ENCODE peak calls at places on chromosomes 3 and 15, in nine cellular contexts. E is stomach, S is endothelial cell, L is body of pancreas, O is cardiac muscle cell, P is NB4, H is GM13976, A is Peyer's patch, Q is adrenal gland. R is an unnamed sample.
A peak's percentile ranks its signal among the peaks of the same experiment; 100 is the strongest.

GRCh38 chr3:36524560-36524959 is 144.3 kb downstream of the STAC start:
- DNase-seq in L (no peak), H (no peak), A (no peak), Q (no peak), P (no peak), O (no peak), S (no peak), E (no peak), R (no peak)

GRCh38 chr15:48796930-48797329 is 13.9 kb downstream of the CEP152 start:
- DNase-seq in H (no peak), S (no peak), Q (no peak), A (no peak), O (no peak), E (no peak), P (no peak), L (no peak), R (no peak)

GRCh38 chr3:156456771-156457224 is 98.1 kb downstream of the SSR3 start:
- DNase-seq in S (no peak), H (no peak), E (no peak), A (no peak), P (no peak), Q (no peak), O (no peak), L (no peak), R (peak; percentile 7)

GRCh38 chr3:54859204-54859603 is 68.7 kb downstream of the LRTM1 start:
- DNase-seq in E (no peak), Q (no peak), S (no peak), O (peak; percentile 9), A (no peak), H (no peak), P (no peak), L (no peak), R (no peak)

GRCh38 chr15:72237286-72238224 is 6.6 kb upstream of the PKM start:
- DNase-seq in L (peak; percentile 67), Q (peak; percentile 77), A (peak; percentile 75), E (peak; percentile 64), S (no peak), O (peak; percentile 97), P (peak; percentile 95), H (peak; percentile 53), R (no peak)

GRCh38 chr3:97658670-97659285 is 105.8 kb upstream of the ARL6 start:
- DNase-seq in Q (no peak), H (peak; percentile 5), O (peak; percentile 19), S (peak; percentile 4), P (peak; percentile 34), L (no peak), A (no peak), E (no peak), R (no peak)

GRCh38 chr3:70805044-70805732 is 492.8 kb upstream of the MDFIC2 start:
- DNase-seq in Q (no peak), P (no peak), E (no peak), H (no peak), S (no peak), O (peak; percentile 54), A (no peak), L (no peak), R (no peak)

GRCh38 chr3:49026536-49026935 is 2.7 kb downstream of the IMPDH2 start:
- DNase-seq in E (no peak), O (no peak), P (no peak), S (no peak), H (no peak), L (no peak), A (no peak), Q (no peak), R (no peak)

GRCh38 chr15:55552926-55553325 is 35.2 kb downstream of the PYGO1 start:
- DNase-seq in O (peak; percentile 70), Q (no peak), S (no peak), E (no peak), P (no peak), H (no peak), L (peak; percentile 21), A (no peak), R (no peak)

GRCh38 chr3:29004885-29005599 is 275.8 kb upstream of the RBMS3 start:
- DNase-seq in H (peak; percentile 41), S (no peak), E (no peak), P (no peak), L (no peak), O (no peak), A (no peak), Q (no peak), R (no peak)

GRCh38 chr3:107651782-107652181 is 129.0 kb downstream of the BBX start:
- DNase-seq in H (no peak), E (no peak), L (no peak), Q (no peak), A (no peak), P (no peak), O (no peak), S (no peak), R (no peak)

GRCh38 chr15:70854669-70854976 is 666 bp upstream of the LARP6 start:
- DNase-seq in E (no peak), S (no peak), H (no peak), O (peak; percentile 46), Q (no peak), L (no peak), A (no peak), P (no peak), R (no peak)

GRCh38 chr15:99998661-99999101 is 265.4 kb upstream of the LYSMD4 start:
- DNase-seq in Q (no peak), H (no peak), L (no peak), O (no peak), P (no peak), E (peak; percentile 24), S (no peak), A (no peak), R (peak; percentile 74)

GRCh38 chr3:186732169-186732766 is 15.1 kb downstream of the KNG1 start:
- DNase-seq in S (no peak), H (no peak), E (no peak), O (no peak), A (no peak), Q (no peak), L (no peak), P (no peak), R (no peak)

GRCh38 chr15:41332788-41333527 is at the start of gene NUSAP1:
- DNase-seq in H (peak; percentile 51), O (no peak), P (peak; percentile 78), S (no peak), Q (no peak), L (no peak), A (no peak), E (no peak), R (no peak)

DNA sequence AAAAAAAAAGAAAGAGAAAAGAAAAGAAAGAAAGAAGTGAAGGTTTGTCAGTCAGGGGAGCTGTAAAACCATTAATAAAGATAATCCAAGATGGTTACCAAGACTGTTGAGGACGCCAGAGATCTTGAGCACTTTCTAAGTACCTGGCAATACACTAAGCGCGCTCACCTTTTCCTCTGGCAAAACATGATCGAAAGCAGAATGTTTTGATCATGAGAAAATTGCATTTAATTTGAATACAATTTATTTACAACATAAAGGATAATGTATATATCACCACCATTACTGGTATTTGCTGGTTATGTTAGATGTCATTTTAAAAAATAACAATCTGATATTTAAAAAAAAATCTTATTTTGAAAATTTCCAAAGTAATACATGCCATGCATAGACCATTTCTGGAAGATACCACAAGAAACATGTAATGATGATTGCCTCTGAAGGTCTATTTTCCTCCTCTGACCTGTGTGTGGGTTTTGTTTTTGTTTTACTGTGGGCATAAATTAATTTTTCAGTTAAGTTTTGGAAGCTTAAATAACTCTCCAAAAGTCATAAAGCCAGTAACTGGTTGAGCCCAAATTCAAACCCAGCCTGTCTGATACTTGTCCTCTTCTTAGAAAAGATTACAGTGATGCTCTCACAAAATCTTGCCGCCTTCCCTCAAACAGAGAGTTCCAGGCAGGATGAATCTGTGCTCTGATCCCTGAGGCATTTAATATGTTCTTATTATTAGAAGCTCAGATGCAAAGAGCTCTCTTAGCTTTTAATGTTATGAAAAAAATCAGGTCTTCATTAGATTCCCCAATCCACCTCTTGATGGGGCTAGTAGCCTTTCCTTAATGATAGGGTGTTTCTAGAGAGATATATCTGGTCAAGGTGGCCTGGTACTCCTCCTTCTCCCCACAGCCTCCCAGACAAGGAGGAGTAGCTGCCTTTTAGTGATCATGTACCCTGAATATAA is 2.0 kb downstream of the B2M start:
- DNase-seq in E (no peak), O (peak; percentile 47), H (no peak), A (no peak), Q (no peak), L (no peak), P (peak; percentile 52), S (no peak), R (no peak)
- TF ChIP-seq CTCF in E (no peak), O (peak; percentile 37), H (no peak), A (no peak), Q (no peak), L (no peak), P (peak; percentile 18), S (no peak), R (no peak)

GRCh38 chr3:119469378-119470189 is 821 bp downstream of the POGLUT1 start:
- DNase-seq in H (peak; percentile 38), O (peak; percentile 60), P (peak; percentile 51), L (no peak), Q (no peak), S (no peak), E (no peak), A (no peak), R (no peak)
- TF ChIP-seq CTCF in H (no peak), O (no peak), P (no peak), L (no peak), Q (no peak), S (no peak), E (no peak), A (no peak), R (no peak)

GRCh38 chr15:33069161-33069560 is 125.4 kb downstream of the FMN1 start:
- DNase-seq in P (no peak), H (no peak), L (no peak), S (no peak), O (no peak), Q (no peak), E (no peak), A (no peak), R (no peak)

GRCh38 chr15:33076937-33077336 is 117.6 kb downstream of the FMN1 start:
- DNase-seq in E (no peak), Q (no peak), A (no peak), P (no peak), H (no peak), S (no peak), O (no peak), L (no peak), R (no peak)

GRCh38 chr15:33071451-33071850 is 123.1 kb downstream of the FMN1 start:
- DNase-seq in L (no peak), P (no peak), H (no peak), E (no peak), Q (no peak), S (no peak), O (no peak), A (no peak), R (no peak)

DNA sequence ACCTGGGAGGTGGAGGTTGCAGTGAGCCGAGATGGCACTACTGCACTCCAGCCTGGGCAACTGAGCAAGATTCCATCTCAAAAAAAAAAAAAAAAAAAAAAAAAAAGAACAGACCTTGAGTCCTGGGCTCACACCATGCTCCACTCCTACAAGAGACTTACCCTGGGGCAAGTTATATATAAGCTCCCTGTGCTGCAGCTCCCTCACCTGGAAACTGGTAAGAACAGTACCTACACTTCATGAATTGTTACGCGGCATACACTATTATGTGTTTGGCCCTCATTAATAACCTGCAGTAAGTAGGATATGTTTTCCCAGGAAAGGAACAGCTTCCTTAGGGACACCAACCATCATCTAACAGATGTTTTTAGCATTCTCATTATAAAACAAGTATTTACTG is 119.6 kb downstream of the FMN1 start:
- DNase-seq in H (no peak), O (no peak), E (no peak), A (peak; percentile 52), S (no peak), P (no peak), Q (no peak), L (no peak), R (no peak)
- TF ChIP-seq CTCF in H (no peak), O (no peak), E (no peak), A (peak; percentile 54), S (no peak), P (no peak), Q (no peak), L (no peak), R (peak; percentile 23)

GRCh38 chr15:82832601-82833209 is 23.3 kb downstream of the WHAMM start:
- DNase-seq in L (no peak), P (peak; percentile 90), O (peak; percentile 77), S (no peak), H (peak; percentile 78), E (no peak), A (no peak), Q (no peak), R (no peak)
- TF ChIP-seq CTCF in L (no peak), P (no peak), O (no peak), S (no peak), H (no peak), E (no peak), A (no peak), Q (no peak), R (no peak)

R was measured in prostate gland.